ENCODE peak calls at places on chromosomes 13 and 19, in five cellular contexts. E, Q, U, N and W are unnamed samples.

GRCh38 chr13:113207890-113208423 is 512 bp downstream of the PCID2 start:
- DNase-seq in U (no peak), Q (peak), E (no peak), N (peak), W (no peak)

GRCh38 chr13:21546372-21546771 is 57.6 kb downstream of the MICU2 start:
- DNase-seq in N (no peak), U (no peak), E (no peak), Q (no peak), W (no peak)

GRCh38 chr19:14023404-14024235 is 4.3 kb upstream of the RLN3 start:
- DNase-seq in Q (peak), N (peak), U (no peak), E (no peak), W (peak)

GRCh38 chr13:27053235-27053884 is 118.3 kb downstream of the USP12 start:
- DNase-seq in U (no peak), N (no peak), E (no peak), Q (no peak), W (no peak)

GRCh38 chr13:38965281-38965680 is 25.4 kb downstream of the STOML3 start:
- DNase-seq in Q (no peak), U (no peak), E (no peak), N (no peak), W (no peak)

GRCh38 chr13:112867301-112867711 is 101.7 kb upstream of the MCF2L start:
- DNase-seq in E (no peak), N (no peak), U (no peak), Q (no peak), W (no peak)

GRCh38 chr19:48676887-48677286 is 4.1 kb upstream of the NTN5 start:
- DNase-seq in N (no peak), E (no peak), U (no peak), Q (no peak), W (peak)

GRCh38 chr13:111494641-111495040 is 174.2 kb downstream of the TEX29 start:
- DNase-seq in U (no peak), N (no peak), Q (no peak), E (no peak), W (no peak)

GRCh38 chr19:49216076-49216475 is 58.5 kb downstream of the TRPM4 start:
- DNase-seq in Q (peak), E (no peak), N (no peak), U (no peak), W (no peak)

GRCh38 chr13:89831157-89831556 is 1516.3 kb upstream of the MIR17HG start:
- DNase-seq in Q (no peak), E (no peak), U (no peak), N (no peak), W (no peak)

GRCh38 chr19:17125052-17125727 is 49.6 kb downstream of the MYO9B start:
- DNase-seq in U (no peak), Q (peak), N (no peak), E (no peak), W (no peak)

GRCh38 chr19:13692096-13692495 is 72.2 kb upstream of the MRI1 start:
- DNase-seq in N (no peak), E (no peak), Q (peak), U (peak), W (peak)

GRCh38 chr19:5580116-5580515 is 12.4 kb upstream of the TINCR start:
- DNase-seq in E (no peak), U (no peak), N (no peak), Q (no peak), W (no peak)

GRCh38 chr13:110402301-110403069 is 95.4 kb downstream of the COL4A2 start:
- DNase-seq in U (no peak), Q (no peak), E (no peak), N (no peak), W (no peak)

GRCh38 chr19:8305798-8306197 is 2.4 kb downstream of the CD320 start:
- DNase-seq in E (peak), N (no peak), Q (no peak), U (no peak), W (no peak)

GRCh38 chr13:95797016-95797415 is 120.1 kb downstream of the DNAJC3 start:
- DNase-seq in N (no peak), Q (no peak), E (no peak), U (no peak), W (no peak)

DNA sequence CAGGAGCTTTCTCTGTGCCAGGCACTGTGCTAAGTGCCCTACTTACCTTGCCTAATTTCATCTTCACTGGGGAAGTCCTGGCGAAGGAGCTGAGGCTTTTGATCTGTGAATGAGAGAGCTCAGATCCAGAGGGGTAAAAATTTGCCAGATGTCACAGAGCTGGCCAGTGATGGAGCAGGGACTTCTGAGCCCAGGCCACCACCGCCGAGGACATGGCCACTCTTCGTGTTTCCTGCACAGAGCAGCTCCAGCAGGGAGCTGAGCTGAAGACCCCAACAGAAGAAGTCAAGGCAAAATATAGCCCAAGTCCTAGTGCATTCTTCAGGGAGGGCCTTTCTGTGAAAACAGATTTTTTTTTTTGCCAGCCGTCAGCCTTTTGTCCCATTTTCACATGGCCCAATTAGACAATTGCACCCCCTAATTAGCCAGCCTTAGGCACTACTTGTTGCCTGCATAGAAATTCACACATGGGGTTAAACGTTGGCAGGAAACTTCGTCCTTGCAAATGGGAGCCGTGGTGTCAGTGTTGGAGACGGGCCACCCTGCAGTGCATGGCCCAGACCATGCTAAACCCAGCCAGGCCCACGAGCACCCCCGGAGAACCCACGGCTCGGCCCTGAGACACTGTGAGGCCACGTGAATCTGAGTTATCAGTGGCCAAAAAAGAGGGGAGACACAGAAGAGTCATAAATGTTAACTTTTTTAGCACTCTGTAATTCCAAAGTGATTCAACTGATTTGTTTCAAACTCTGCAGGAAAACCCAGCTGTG is 7.8 kb downstream of the ZNF536 start:
- DNase-seq in U (no peak), N (no peak), E (no peak), Q (no peak), W (no peak)
- TF ChIP-seq CTCF in U (no peak), N (no peak), E (no peak), Q (no peak), W (no peak)

GRCh38 chr13:37001921-37002250 is 1.3 kb downstream of the EXOSC8 start:
- DNase-seq in N (no peak), Q (no peak), E (no peak), U (no peak), W (no peak)

GRCh38 chr13:36997716-36998427 is 1.3 kb downstream of the ALG5 start:
- DNase-seq in U (no peak), E (no peak), N (no peak), Q (peak), W (no peak)

GRCh38 chr13:36998624-36999041 is 507 bp downstream of the ALG5 start:
- DNase-seq in Q (no peak), E (peak), N (peak), U (no peak), W (peak)

GRCh38 chr13:36999054-36999927 is at the start of gene ALG5:
- DNase-seq in U (peak), Q (peak), N (peak), E (peak), W (peak)
- TF ChIP-seq CTCF in U (peak), Q (peak), N (peak), E (peak), W (peak)

GRCh38 chr13:24863748-24864540 is 100.0 kb downstream of the RNF17 start:
- DNase-seq in U (no peak), E (no peak), Q (no peak), N (no peak), W (no peak)

GRCh38 chr13:24864579-24864978 is 100.6 kb downstream of the RNF17 start:
- DNase-seq in U (no peak), N (no peak), E (no peak), Q (no peak), W (no peak)

GRCh38 chr13:24866488-24866887 is 102.5 kb downstream of the RNF17 start:
- DNase-seq in U (no peak), Q (no peak), N (no peak), E (no peak), W (no peak)

GRCh38 chr13:24861617-24862362 is 97.8 kb downstream of the RNF17 start:
- DNase-seq in Q (no peak), N (no peak), E (no peak), U (no peak), W (no peak)

DNA sequence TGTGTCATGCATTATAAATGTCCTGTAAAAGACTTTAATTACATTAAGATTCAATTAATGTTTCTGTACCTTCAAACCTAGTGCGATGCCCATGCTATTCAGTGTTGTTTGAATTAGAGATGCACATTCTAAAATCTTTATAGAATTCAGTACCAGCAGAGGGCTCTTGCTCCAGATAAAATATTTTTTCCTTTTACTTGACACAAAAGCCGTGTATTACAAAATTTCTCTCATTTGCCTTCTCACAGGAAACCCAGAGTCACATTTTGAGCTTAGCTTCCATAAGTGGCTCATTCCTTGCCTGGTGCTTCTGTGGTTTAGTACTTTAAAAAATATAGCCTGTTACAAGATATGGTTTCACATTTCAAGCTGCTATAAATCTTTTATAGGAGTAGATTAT is 101.2 kb downstream of the RNF17 start:
- DNase-seq in U (no peak), N (no peak), Q (peak), E (no peak), W (no peak)
- TF ChIP-seq CTCF in U (no peak), N (peak), Q (peak), E (no peak), W (no peak)

DNA sequence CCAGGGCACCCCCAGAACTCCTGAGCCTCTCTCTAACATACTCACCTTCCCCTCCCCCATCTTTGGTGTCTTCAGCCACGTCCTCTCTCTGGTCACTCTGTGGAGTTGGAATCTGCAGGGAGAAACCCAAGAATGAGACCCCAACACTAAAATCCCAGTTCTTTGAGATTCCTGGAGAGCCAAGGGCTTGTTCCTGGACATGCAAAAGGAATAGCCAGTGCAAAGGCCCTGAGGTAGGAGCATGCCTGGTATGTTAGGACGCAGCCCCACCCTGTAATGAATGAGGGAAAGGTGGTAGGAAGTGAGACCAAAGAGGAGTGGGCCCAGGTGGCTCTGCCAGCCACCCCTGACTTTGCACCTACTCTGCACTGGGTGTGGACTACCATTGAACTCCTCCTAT is 2.4 kb upstream of the LPAR2 start:
- DNase-seq in Q (no peak), N (no peak), E (no peak), U (no peak), W (no peak)
- TF ChIP-seq CTCF in Q (no peak), N (no peak), E (no peak), U (no peak), W (no peak)